ENCODE peak calls at places on chromosome 13, in ten cellular contexts. E is colonic mucosa, G is left ventricle myocardium inferior, P is cardiac fibroblast, T is psoas muscle, J is BE2C, R is transverse colon, Q is fibroblast of the aortic adventitia, Z is left lung, O is HCT116. D is an unnamed sample.

GRCh38 chr13:37348916-37349653 is 243.6 kb upstream of the CSNK1A1L start:
- DNase-seq in E (no peak), R (no peak), G (no peak), P (no peak), J (no peak), Q (no peak), Z (no peak), T (no peak), O (no peak), D (no peak)

GRCh38 chr13:77698211-77699058 is 948 bp downstream of the SLAIN1 start:
- DNase-seq in T (peak), Q (no peak), G (peak), R (peak), P (peak), E (peak), O (no peak), J (peak), Z (peak), D (peak)

GRCh38 chr13:112814905-112815585 is 125.2 kb downstream of the ATP11A start:
- DNase-seq in Z (no peak), P (no peak), R (no peak), J (peak), G (peak), T (no peak), E (no peak), O (no peak), Q (peak), D (peak)

GRCh38 chr13:35855531-35856019 is 275.6 kb downstream of the DCLK1 start:
- DNase-seq in G (no peak), Q (no peak), J (peak), T (no peak), Z (no peak), O (peak), R (no peak), P (no peak), E (no peak), D (no peak)

GRCh38 chr13:23074054-23074805 is 106.5 kb upstream of the SGCG start:
- DNase-seq in O (no peak), Z (no peak), E (no peak), J (no peak), R (no peak), P (no peak), T (no peak), Q (peak), G (no peak), D (no peak)

GRCh38 chr13:113576597-113576996 is 8.0 kb upstream of the TFDP1 start:
- DNase-seq in G (no peak), Z (no peak), O (no peak), J (no peak), E (no peak), R (no peak), T (no peak), Q (no peak), P (no peak), D (no peak)

GRCh38 chr13:18212873-18213272 is 968.8 kb downstream of the TUBA3C start:
- DNase-seq in Z (no peak), T (no peak), P (peak), E (no peak), G (no peak), Q (no peak), J (no peak), O (no peak), R (no peak), D (peak)

GRCh38 chr13:32745509-32745908 is 159.3 kb downstream of the PDS5B start:
- DNase-seq in G (no peak), J (no peak), R (no peak), Q (no peak), O (no peak), E (no peak), P (no peak), Z (no peak), T (no peak), D (no peak)

GRCh38 chr13:24141333-24141910 is 19.1 kb upstream of the SPATA13 start:
- DNase-seq in E (no peak), P (no peak), Z (no peak), G (no peak), J (no peak), T (no peak), Q (peak), O (no peak), R (no peak), D (no peak)

GRCh38 chr13:101416181-101417042 is at the start of gene NALCN:
- DNase-seq in E (no peak), J (peak), T (peak), Q (peak), Z (peak), P (no peak), O (no peak), G (peak), R (no peak), D (peak)

GRCh38 chr13:24023073-24023472 is 125.8 kb upstream of the C1QTNF9B start:
- DNase-seq in R (no peak), Q (no peak), O (no peak), E (no peak), J (no peak), P (no peak), G (no peak), T (no peak), Z (no peak), D (no peak)

GRCh38 chr13:44013666-44014291 is 134.1 kb downstream of the LACC1 start:
- DNase-seq in R (no peak), G (no peak), O (no peak), Z (no peak), Q (peak), E (no peak), T (no peak), J (no peak), P (peak), D (no peak)

GRCh38 chr13:113883314-113883811 is 19.5 kb upstream of the GAS6 start:
- DNase-seq in E (no peak), J (no peak), P (no peak), G (no peak), Q (no peak), R (no peak), O (no peak), Z (peak), T (no peak), D (no peak)

GRCh38 chr13:29923554-29924481 is 73.4 kb upstream of the UBL3 start:
- DNase-seq in R (peak), Q (peak), Z (peak), T (peak), J (peak), O (peak), P (peak), G (peak), E (peak), D (peak)

GRCh38 chr13:106038752-106039151 is 496.7 kb downstream of the EFNB2 start:
- DNase-seq in E (no peak), O (peak), T (no peak), Q (peak), J (no peak), R (no peak), Z (no peak), G (no peak), P (peak), D (no peak)

GRCh38 chr13:25018729-25019115 is 77.2 kb upstream of the PABPC3 start:
- DNase-seq in Q (no peak), P (no peak), Z (peak), J (no peak), R (peak), G (no peak), O (no peak), E (peak), T (no peak), D (peak)

DNA sequence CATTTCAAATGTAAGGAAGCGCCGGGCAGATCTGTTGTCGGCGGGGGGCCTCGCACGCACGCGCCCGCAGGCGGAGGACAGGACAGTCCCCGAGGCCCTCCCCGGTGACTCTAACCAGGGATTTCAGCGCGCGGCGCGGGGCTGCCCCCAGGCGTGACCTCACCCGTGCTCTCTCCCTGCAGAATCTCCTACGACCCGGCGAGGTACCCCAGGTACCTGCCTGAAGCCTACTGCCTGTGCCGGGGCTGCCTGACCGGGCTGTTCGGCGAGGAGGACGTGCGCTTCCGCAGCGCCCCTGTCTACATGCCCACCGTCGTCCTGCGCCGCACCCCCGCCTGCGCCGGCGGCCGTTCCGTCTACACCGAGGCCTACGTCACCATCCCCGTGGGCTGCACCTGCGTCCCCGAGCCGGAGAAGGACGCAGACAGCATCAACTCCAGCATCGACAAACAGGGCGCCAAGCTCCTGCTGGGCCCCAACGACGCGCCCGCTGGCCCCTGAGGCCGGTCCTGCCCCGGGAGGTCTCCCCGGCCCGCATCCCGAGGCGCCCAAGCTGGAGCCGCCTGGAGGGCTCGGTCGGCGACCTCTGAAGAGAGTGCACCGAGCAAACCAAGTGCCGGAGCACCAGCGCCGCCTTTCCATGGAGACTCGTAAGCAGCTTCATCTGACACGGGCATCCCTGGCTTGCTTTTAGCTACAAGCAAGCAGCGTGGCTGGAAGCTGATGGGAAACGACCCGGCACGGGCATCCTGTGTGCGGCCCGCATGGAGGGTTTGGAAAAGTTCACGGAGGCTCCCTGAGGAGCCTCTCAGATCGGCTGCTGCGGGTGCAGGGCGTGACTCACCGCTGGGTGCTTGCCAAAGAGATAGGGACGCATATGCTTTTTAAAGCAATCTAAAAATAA is 18.2 kb downstream of the IL17D start:
- DNase-seq in T (peak), P (peak), E (peak), O (no peak), R (peak), J (no peak), Z (no peak), G (peak), Q (peak), D (peak)
- H3K4me3 ChIP-seq in T (peak), P (peak), E (peak), O (peak), R (peak), J (no peak), Z (peak), G (peak), Q (peak), D (peak)

GRCh38 chr13:99606322-99607089 is 105.2 kb downstream of the TM9SF2 start:
- DNase-seq in Z (peak), R (peak), P (peak), G (peak), Q (peak), T (peak), O (peak), J (peak), E (peak), D (peak)
- TF ChIP-seq CTCF in Z (no peak), R (no peak), P (no peak), G (no peak), Q (no peak), T (no peak), O (no peak), J (no peak), E (no peak), D (no peak)

GRCh38 chr13:27034678-27035111 is 136.9 kb downstream of the USP12 start:
- DNase-seq in J (no peak), Q (no peak), O (no peak), T (no peak), E (no peak), Z (no peak), P (no peak), R (no peak), G (no peak), D (no peak)
- H3K4me3 ChIP-seq in J (no peak), Q (no peak), O (no peak), T (no peak), E (no peak), Z (peak), P (peak), R (no peak), G (peak), D (no peak)

GRCh38 chr13:38636756-38637155 is 50.1 kb upstream of the FREM2 start:
- DNase-seq in Z (no peak), O (no peak), R (peak), T (no peak), Q (no peak), E (peak), P (no peak), J (no peak), G (no peak), D (peak)

GRCh38 chr13:38636106-38636505 is 50.8 kb upstream of the FREM2 start:
- DNase-seq in Q (no peak), O (no peak), R (no peak), T (no peak), E (peak), P (no peak), J (no peak), G (no peak), Z (no peak), D (peak)

GRCh38 chr13:38637576-38637975 is 49.3 kb upstream of the FREM2 start:
- DNase-seq in O (no peak), Q (no peak), Z (no peak), J (no peak), R (no peak), P (no peak), T (no peak), E (no peak), G (no peak), D (no peak)

GRCh38 chr13:38641164-38641948 is 45.5 kb upstream of the FREM2 start:
- DNase-seq in G (no peak), Z (no peak), T (no peak), O (no peak), R (no peak), Q (no peak), J (no peak), P (peak), E (no peak), D (no peak)
- TF ChIP-seq CTCF in G (peak), Z (peak), T (no peak), O (no peak), R (no peak), Q (peak), J (peak), P (peak), E (no peak), D (no peak)

DNA sequence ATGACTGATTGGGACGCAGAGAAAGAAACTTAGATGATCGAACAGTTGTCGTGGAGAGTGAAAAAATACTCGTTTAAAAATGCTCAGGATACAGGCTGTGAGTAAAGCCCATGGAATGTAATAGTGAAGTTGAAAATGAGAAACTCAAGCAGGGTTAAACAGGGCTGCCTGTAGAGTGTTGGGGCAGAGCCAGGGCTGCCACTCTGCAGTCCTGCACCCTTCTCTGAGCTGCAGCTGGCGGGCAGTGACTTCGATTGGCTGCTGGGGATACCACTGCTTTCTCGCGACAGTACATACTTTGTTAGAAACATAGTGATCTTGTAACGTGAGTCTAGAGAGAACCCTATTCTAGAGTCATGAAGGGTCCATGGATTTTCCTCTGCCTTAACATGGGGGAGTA is 95.4 kb downstream of the ARHGEF7 start:
- DNase-seq in Z (peak), R (no peak), T (peak), O (no peak), E (no peak), Q (peak), P (peak), G (peak), J (no peak), D (peak)
- H3K4me3 ChIP-seq in Z (no peak), R (no peak), T (peak), O (no peak), E (no peak), Q (peak), P (peak), G (peak), J (no peak), D (no peak)

GRCh38 chr13:45464687-45465453 is at the start of gene COG3:
- DNase-seq in J (peak), P (peak), Q (peak), E (peak), O (peak), T (peak), G (peak), Z (peak), R (peak), D (peak)
- TF ChIP-seq CTCF in J (no peak), P (no peak), Q (peak), E (peak), O (no peak), T (peak), G (no peak), Z (peak), R (no peak), D (no peak)

GRCh38 chr13:27961227-27962085 is 7.7 kb downstream of the CDX2 start:
- DNase-seq in P (no peak), Z (no peak), R (no peak), J (no peak), Q (no peak), O (no peak), E (peak), T (no peak), G (no peak), D (no peak)
- H3K4me3 ChIP-seq in P (no peak), Z (peak), R (peak), J (no peak), Q (no peak), O (no peak), E (peak), T (peak), G (peak), D (no peak)

DNA sequence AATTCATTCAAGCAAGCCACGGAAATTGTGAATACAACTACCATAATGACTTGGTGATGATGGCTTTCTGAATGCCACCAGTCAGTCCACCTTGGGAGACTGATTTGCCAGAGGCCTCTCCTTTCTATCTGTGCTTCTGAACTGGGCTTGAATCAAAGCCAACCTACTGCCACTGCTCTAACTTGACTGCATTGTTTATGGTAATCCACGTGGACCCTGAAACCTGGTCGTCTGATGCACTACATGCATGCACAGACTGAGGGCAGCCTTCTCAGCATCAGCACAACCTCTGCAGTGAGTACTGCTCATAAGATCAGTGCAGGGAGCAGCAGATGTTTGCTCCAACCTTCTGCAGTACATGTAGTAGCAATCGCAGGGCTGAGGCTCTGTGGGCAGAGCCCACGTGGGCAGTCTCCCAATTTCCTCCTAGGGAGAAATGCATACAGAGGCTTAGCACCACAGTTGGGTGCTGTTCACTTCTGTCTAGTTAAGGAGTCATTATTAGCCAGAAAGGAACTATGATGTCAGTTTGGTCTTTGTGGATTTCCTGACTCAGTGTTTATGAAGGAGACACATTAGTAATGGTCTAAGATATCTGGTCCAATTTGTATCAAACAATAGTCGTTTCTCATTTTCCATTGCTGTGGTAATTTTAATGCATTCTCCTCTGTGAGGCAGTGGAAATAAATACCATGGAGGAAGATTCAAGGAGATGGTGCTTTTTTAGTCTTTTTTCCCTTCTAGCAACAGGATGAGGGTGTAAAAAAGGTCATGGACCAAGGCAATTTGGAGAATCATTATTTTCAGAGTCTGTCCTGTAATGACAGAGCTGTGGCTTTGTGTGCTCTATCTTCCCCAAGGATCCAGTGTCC is 82.5 kb downstream of the AKAP11 start:
- DNase-seq in O (no peak), E (no peak), G (no peak), R (no peak), Q (peak), J (no peak), Z (no peak), T (no peak), P (peak), D (no peak)
- TF ChIP-seq CTCF in O (peak), E (no peak), G (no peak), R (no peak), Q (peak), J (no peak), Z (no peak), T (no peak), P (peak), D (no peak)